ENCODE peak calls at places on chromosomes 4 and X, in four cellular contexts. E, S, Z and Q are unnamed samples.

GRCh38 chr4:85081196-85081595 is 114.7 kb upstream of the WDFY3 start:
- DNase-seq in E (no peak), S (no peak), Z (no peak), Q (no peak)

GRCh38 chr4:151484396-151485102 is 75.6 kb downstream of the FHIP1A start:
- DNase-seq in E (no peak), S (no peak), Z (peak; percentile 93), Q (no peak)

GRCh38 chr4:95362906-95363578 is 185.7 kb downstream of the UNC5C start:
- DNase-seq in E (no peak), S (no peak), Z (peak; percentile 43), Q (no peak)

GRCh38 chr4:124090007-124090406 is 622.5 kb downstream of the ANKRD50 start:
- DNase-seq in E (no peak), S (no peak), Z (no peak), Q (no peak)

GRCh38 chrX:116009871-116010710 is 160.5 kb upstream of the AGTR2 start:
- DNase-seq in E (peak; percentile 47), S (no peak), Z (no peak), Q (no peak)

GRCh38 chrX:48761674-48762471 is at the start of gene GLOD5:
- DNase-seq in E (peak; percentile 46), S (no peak), Z (peak; percentile 2), Q (no peak)

GRCh38 chrX:397575-397974 is 10.9 kb upstream of the PPP2R3B start:
- DNase-seq in E (no peak), S (no peak), Z (peak; percentile 69), Q (no peak)

GRCh38 chr4:19844436-19844835 is 407.3 kb upstream of the SLIT2 start:
- DNase-seq in E (peak; percentile 37), S (no peak), Z (peak; percentile 26), Q (no peak)

GRCh38 chr4:110165382-110166285 is 32.8 kb downstream of the ELOVL6 start:
- DNase-seq in E (no peak), S (no peak), Z (peak; percentile 84), Q (no peak)

GRCh38 chrX:9438950-9439494 is 25.8 kb upstream of the TBL1X start:
- DNase-seq in E (no peak), S (no peak), Z (peak; percentile 13), Q (no peak)

GRCh38 chrX:11558972-11559371 is 106.7 kb downstream of the ARHGAP6 start:
- DNase-seq in E (no peak), S (no peak), Z (no peak), Q (no peak)

GRCh38 chr4:1315838-1316536 is 26.3 kb downstream of the MAEA start:
- DNase-seq in E (no peak), S (no peak), Z (no peak), Q (no peak)

GRCh38 chr4:110518889-110519490 is 43.0 kb downstream of the ENPEP start:
- DNase-seq in E (no peak), S (no peak), Z (peak; percentile 5), Q (no peak)

GRCh38 chrX:73581002-73581628 is 18.1 kb downstream of the CHIC1 start:
- DNase-seq in E (no peak), S (no peak), Z (no peak), Q (no peak)

GRCh38 chr4:128385199-128385598 is 97.6 kb upstream of the PGRMC2 start:
- DNase-seq in E (no peak), S (no peak), Z (no peak), Q (no peak)

GRCh38 chr4:128388352-128388630 is 100.7 kb upstream of the PGRMC2 start:
- DNase-seq in E (no peak), S (no peak), Z (peak; percentile 22), Q (no peak)

GRCh38 chr4:128387600-128388351 is 100.2 kb upstream of the PGRMC2 start:
- DNase-seq in E (no peak), S (no peak), Z (peak; percentile 66), Q (no peak)

GRCh38 chr4:128385683-128386304 is 98.2 kb upstream of the PGRMC2 start:
- DNase-seq in E (no peak), S (no peak), Z (peak; percentile 63), Q (no peak)

DNA sequence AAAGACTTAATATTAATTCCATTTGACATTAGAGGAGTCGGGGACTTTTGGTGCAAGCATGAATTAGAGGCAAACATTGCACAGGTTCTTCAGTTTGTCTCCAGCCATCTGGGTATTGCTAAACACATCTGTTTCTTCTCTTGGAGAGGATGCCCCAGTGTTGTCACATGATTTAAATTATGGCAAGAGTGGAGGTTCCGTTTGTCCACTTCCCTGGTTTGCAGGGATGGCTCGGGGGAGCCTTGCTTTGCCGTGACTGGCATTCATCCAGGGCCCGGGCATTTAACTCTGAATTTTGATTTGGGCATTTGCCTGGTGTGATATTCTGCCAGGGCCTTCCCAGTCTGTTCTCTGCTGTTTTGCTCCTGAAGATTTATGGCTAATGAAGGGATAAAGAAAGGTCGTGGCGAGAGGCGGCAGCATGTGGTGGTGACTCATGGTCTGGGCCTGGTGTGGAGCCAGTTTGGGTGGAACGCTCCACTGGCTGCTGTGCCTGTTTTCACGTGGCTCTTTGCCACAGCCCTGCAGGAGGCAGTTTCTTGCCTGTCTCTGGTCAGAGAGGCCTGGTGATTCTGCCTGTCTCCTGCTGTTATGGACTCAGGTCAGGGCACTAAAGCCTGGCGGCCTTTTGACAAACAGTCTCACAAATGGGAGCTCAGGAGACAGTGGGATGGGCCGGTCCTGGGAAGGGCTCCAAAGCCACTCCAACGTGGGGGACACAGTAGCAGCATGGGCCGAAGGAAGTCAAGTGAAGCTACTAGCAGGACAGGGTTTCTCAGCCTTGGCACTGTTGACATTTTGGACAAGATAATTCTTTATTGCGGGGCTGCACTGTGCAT is 99.4 kb upstream of the PGRMC2 start:
- DNase-seq in E (peak; percentile 85), S (peak; percentile 96), Z (peak; percentile 98), Q (peak; percentile 95)
- H3K4me1 ChIP-seq in E (peaks cover 7% of the 10 kb centered on the region), S (peaks cover 33% of the 10 kb centered on the region), Z (peaks cover 27% of the 10 kb centered on the region), Q (peaks cover 24% of the 10 kb centered on the region)

DNA sequence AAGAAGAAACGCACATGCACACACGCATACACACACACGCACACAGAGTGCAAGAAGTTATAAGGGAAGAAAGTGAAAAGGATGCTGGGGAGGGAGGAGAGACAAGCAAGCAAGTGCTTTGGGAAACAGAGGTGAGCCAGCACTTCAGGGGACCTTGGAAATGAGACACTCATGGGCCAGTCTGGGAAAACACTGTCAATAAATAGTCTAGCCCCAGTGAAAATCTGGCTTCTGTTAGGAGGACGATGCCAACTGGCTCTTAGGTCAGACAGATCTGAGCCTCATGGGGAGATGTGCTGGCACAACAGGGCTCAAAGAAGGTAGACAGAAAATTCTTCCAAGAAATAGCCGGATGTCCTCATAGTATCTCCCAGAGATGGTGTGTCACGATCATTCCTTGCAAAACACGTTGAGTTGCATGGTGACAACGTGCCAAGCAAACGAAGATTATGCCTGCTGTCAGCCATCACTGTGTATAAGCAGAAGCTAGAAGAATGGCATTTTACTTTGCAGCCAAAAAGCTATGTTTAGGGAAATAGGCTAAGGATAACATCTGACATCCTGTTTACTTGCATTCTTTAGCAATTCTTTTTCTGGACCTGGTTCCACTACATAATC is 557 bp upstream of the ARHGEF6 start:
- DNase-seq in E (no peak), S (no peak), Z (no peak), Q (no peak)
- H3K4me3 ChIP-seq in E (no peak overlapping the region), S (no peak overlapping the region), Z (peak overlapping the region; percentile 22), Q (peak overlapping the region; percentile 45)

DNA sequence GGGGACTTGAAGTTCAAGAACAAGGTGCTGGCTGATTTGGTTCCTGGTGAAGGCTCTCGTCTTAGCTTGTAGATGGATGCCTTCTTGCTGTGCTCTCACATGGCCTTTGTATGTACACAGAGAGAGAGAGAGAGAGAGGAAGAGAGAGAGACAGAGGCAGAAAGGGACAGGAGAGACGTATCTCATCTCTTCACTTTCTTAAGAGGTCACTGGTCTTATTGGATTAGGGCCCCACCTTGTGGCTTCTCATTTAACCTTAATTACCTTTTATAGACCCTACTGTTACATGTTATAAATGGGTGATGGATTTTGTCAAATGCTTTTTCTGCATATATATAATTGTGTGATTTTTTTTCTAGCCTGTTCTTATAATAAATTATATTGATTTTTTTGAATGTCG is 1444.2 kb downstream of the ADGRL3 start:
- DNase-seq in E (no peak), S (no peak), Z (peak; percentile 7), Q (no peak)
- TF ChIP-seq CTCF in E (no peak), S (peak; percentile 50), Z (peak; percentile 18), Q (no peak)

GRCh38 chrX:136674270-136674986 is 26.5 kb downstream of the CD40LG start:
- DNase-seq in E (no peak), S (no peak), Z (no peak), Q (no peak)
- H3K4me1 ChIP-seq in E (no peaks in the 10 kb centered on the region), S (no peaks in the 10 kb centered on the region), Z (no peaks in the 10 kb centered on the region), Q (no peaks in the 10 kb centered on the region)